ENCODE peak calls at places on chromosome 2, in five cellular contexts. One of them, this sample, is unnamed.
A peak's percentile ranks its signal among the peaks of the same experiment; 100 is the strongest.

GRCh38 chr2:62705859-62706720 is 577 bp downstream of the EHBP1 start:
- DNase-seq in effector memory CD4-positive, alpha-beta T cell: no peak
- DNase-seq in caudate nucleus: peak; percentile 77
- DNase-seq in small intestine: peak; percentile 50
- DNase-seq in transverse colon: peak; percentile 67
- DNase-seq in this sample: peak; percentile 66

GRCh38 chr2:146370821-146371220 is 1474.0 kb upstream of the ACVR2A start:
- DNase-seq in effector memory CD4-positive, alpha-beta T cell: no peak
- DNase-seq in caudate nucleus: no peak
- DNase-seq in small intestine: no peak
- DNase-seq in transverse colon: no peak
- DNase-seq in this sample: no peak

GRCh38 chr2:165897741-165898140 is 55.8 kb downstream of the TTC21B start:
- DNase-seq in effector memory CD4-positive, alpha-beta T cell: no peak
- DNase-seq in caudate nucleus: no peak
- DNase-seq in small intestine: no peak
- DNase-seq in transverse colon: no peak
- DNase-seq in this sample: no peak

GRCh38 chr2:129253461-129253812 is 726.0 kb upstream of the RAB6C start:
- DNase-seq in effector memory CD4-positive, alpha-beta T cell: no peak
- DNase-seq in caudate nucleus: no peak
- DNase-seq in small intestine: peak; percentile 5
- DNase-seq in transverse colon: no peak
- DNase-seq in this sample: no peak

GRCh38 chr2:106189764-106190468 is 4.2 kb downstream of the UXS1 start:
- DNase-seq in effector memory CD4-positive, alpha-beta T cell: no peak
- DNase-seq in caudate nucleus: no peak
- DNase-seq in small intestine: no peak
- DNase-seq in transverse colon: no peak
- DNase-seq in this sample: no peak

GRCh38 chr2:74072542-74072941 is 75.2 kb downstream of the BOLA3 start:
- DNase-seq in effector memory CD4-positive, alpha-beta T cell: no peak
- DNase-seq in caudate nucleus: no peak
- DNase-seq in small intestine: no peak
- DNase-seq in transverse colon: no peak
- DNase-seq in this sample: no peak

GRCh38 chr2:158211516-158211915 is 109.8 kb downstream of the UPP2 start:
- DNase-seq in effector memory CD4-positive, alpha-beta T cell: no peak
- DNase-seq in caudate nucleus: no peak
- DNase-seq in small intestine: no peak
- DNase-seq in transverse colon: no peak
- DNase-seq in this sample: no peak

GRCh38 chr2:677056-677949 is at the start of gene TMEM18:
- DNase-seq in effector memory CD4-positive, alpha-beta T cell: peak; percentile 83
- DNase-seq in caudate nucleus: peak; percentile 98
- DNase-seq in small intestine: peak; percentile 97
- DNase-seq in transverse colon: peak; percentile 94
- DNase-seq in this sample: peak; percentile 100

GRCh38 chr2:196293751-196294486 is 122.5 kb upstream of the STK17B start:
- DNase-seq in effector memory CD4-positive, alpha-beta T cell: no peak
- DNase-seq in caudate nucleus: no peak
- DNase-seq in small intestine: peak; percentile 31
- DNase-seq in transverse colon: no peak
- DNase-seq in this sample: no peak

GRCh38 chr2:74577448-74577847 is 22.9 kb downstream of the DOK1 start:
- DNase-seq in effector memory CD4-positive, alpha-beta T cell: no peak
- DNase-seq in caudate nucleus: no peak
- DNase-seq in small intestine: no peak
- DNase-seq in transverse colon: no peak
- DNase-seq in this sample: no peak

GRCh38 chr2:46067501-46068292 is 229.5 kb upstream of the EPAS1 start:
- DNase-seq in effector memory CD4-positive, alpha-beta T cell: no peak
- DNase-seq in caudate nucleus: no peak
- DNase-seq in small intestine: no peak
- DNase-seq in transverse colon: no peak
- DNase-seq in this sample: no peak

GRCh38 chr2:190407246-190407661 is 901 bp upstream of the MFSD6 start:
- DNase-seq in effector memory CD4-positive, alpha-beta T cell: peak; percentile 3
- DNase-seq in caudate nucleus: no peak
- DNase-seq in small intestine: peak; percentile 46
- DNase-seq in transverse colon: no peak
- DNase-seq in this sample: no peak

GRCh38 chr2:231554748-231555545 is 24.7 kb upstream of the NMUR1 start:
- DNase-seq in effector memory CD4-positive, alpha-beta T cell: no peak
- DNase-seq in caudate nucleus: no peak
- DNase-seq in small intestine: peak; percentile 60
- DNase-seq in transverse colon: peak; percentile 64
- DNase-seq in this sample: no peak

GRCh38 chr2:223101340-223102039 is 49.5 kb downstream of the KCNE4 start:
- DNase-seq in effector memory CD4-positive, alpha-beta T cell: no peak
- DNase-seq in caudate nucleus: no peak
- DNase-seq in small intestine: peak; percentile 25
- DNase-seq in transverse colon: no peak
- DNase-seq in this sample: no peak

GRCh38 chr2:217853301-217853881 is 149.4 kb downstream of the TNS1 start:
- DNase-seq in effector memory CD4-positive, alpha-beta T cell: no peak
- DNase-seq in caudate nucleus: no peak
- DNase-seq in small intestine: no peak
- DNase-seq in transverse colon: no peak
- DNase-seq in this sample: peak; percentile 53

GRCh38 chr2:27832396-27832795 is 57.8 kb downstream of the RBKS start:
- DNase-seq in effector memory CD4-positive, alpha-beta T cell: no peak
- DNase-seq in caudate nucleus: no peak
- DNase-seq in small intestine: no peak
- DNase-seq in transverse colon: no peak
- DNase-seq in this sample: no peak

GRCh38 chr2:196939381-196939780 is 12.9 kb upstream of the PGAP1 start:
- DNase-seq in effector memory CD4-positive, alpha-beta T cell: no peak
- DNase-seq in caudate nucleus: no peak
- DNase-seq in small intestine: no peak
- DNase-seq in transverse colon: no peak
- DNase-seq in this sample: no peak

GRCh38 chr2:85423525-85423924 is 5.0 kb downstream of the SH2D6 start:
- DNase-seq in effector memory CD4-positive, alpha-beta T cell: no peak
- DNase-seq in caudate nucleus: no peak
- DNase-seq in small intestine: no peak
- DNase-seq in transverse colon: no peak
- DNase-seq in this sample: no peak

GRCh38 chr2:70871398-70872211 is 36.0 kb upstream of the CD207 start:
- DNase-seq in effector memory CD4-positive, alpha-beta T cell: peak; percentile 42
- DNase-seq in caudate nucleus: peak; percentile 24
- DNase-seq in small intestine: peak; percentile 68
- DNase-seq in transverse colon: peak; percentile 85
- DNase-seq in this sample: peak; percentile 70

GRCh38 chr2:130987519-130988425 is 105.5 kb downstream of the FAM168B start:
- DNase-seq in effector memory CD4-positive, alpha-beta T cell: no peak
- DNase-seq in caudate nucleus: no peak
- DNase-seq in small intestine: no peak
- DNase-seq in transverse colon: no peak
- DNase-seq in this sample: peak; percentile 62

GRCh38 chr2:19332503-19332902 is 25.9 kb downstream of the OSR1 start:
- DNase-seq in effector memory CD4-positive, alpha-beta T cell: no peak
- DNase-seq in caudate nucleus: no peak
- DNase-seq in small intestine: no peak
- DNase-seq in transverse colon: no peak
- DNase-seq in this sample: no peak

GRCh38 chr2:170324640-170325046 is 146.7 kb downstream of the MYO3B start:
- DNase-seq in effector memory CD4-positive, alpha-beta T cell: no peak
- DNase-seq in caudate nucleus: peak; percentile 11
- DNase-seq in small intestine: peak; percentile 61
- DNase-seq in transverse colon: peak; percentile 12
- DNase-seq in this sample: no peak

GRCh38 chr2:176959614-176960013 is 253.0 kb upstream of the HNRNPA3 start:
- DNase-seq in effector memory CD4-positive, alpha-beta T cell: no peak
- DNase-seq in caudate nucleus: no peak
- DNase-seq in small intestine: no peak
- DNase-seq in transverse colon: no peak
- DNase-seq in this sample: no peak

GRCh38 chr2:26612522-26613240 is 28.5 kb downstream of the CIB4 start:
- DNase-seq in effector memory CD4-positive, alpha-beta T cell: no peak
- DNase-seq in caudate nucleus: no peak
- DNase-seq in small intestine: peak; percentile 45
- DNase-seq in transverse colon: peak; percentile 34
- DNase-seq in this sample: peak; percentile 26

GRCh38 chr2:237932731-237933131 is 34.1 kb upstream of the UBE2F start:
- DNase-seq in effector memory CD4-positive, alpha-beta T cell: no peak
- DNase-seq in caudate nucleus: no peak
- DNase-seq in small intestine: no peak
- DNase-seq in transverse colon: no peak
- DNase-seq in this sample: no peak

GRCh38 chr2:226603606-226604005 is 196.0 kb downstream of the IRS1 start:
- DNase-seq in effector memory CD4-positive, alpha-beta T cell: no peak
- DNase-seq in caudate nucleus: no peak
- DNase-seq in small intestine: no peak
- DNase-seq in transverse colon: no peak
- DNase-seq in this sample: no peak

GRCh38 chr2:112644155-112644932 is 1.4 kb upstream of the SLC20A1 start:
- DNase-seq in effector memory CD4-positive, alpha-beta T cell: no peak
- DNase-seq in caudate nucleus: no peak
- DNase-seq in small intestine: peak; percentile 99
- DNase-seq in transverse colon: peak; percentile 72
- DNase-seq in this sample: no peak

GRCh38 chr2:118822015-118822414 is 25.4 kb downstream of the EN1 start:
- DNase-seq in effector memory CD4-positive, alpha-beta T cell: no peak
- DNase-seq in caudate nucleus: no peak
- DNase-seq in small intestine: no peak
- DNase-seq in transverse colon: no peak
- DNase-seq in this sample: no peak
- H3K27ac ChIP-seq in effector memory CD4-positive, alpha-beta T cell: no peak overlapping the region
- H3K27ac ChIP-seq in caudate nucleus: no peak overlapping the region
- H3K27ac ChIP-seq in small intestine: no peak overlapping the region
- H3K27ac ChIP-seq in transverse colon: no peak overlapping the region
- H3K27ac ChIP-seq in this sample: no peak overlapping the region

DNA sequence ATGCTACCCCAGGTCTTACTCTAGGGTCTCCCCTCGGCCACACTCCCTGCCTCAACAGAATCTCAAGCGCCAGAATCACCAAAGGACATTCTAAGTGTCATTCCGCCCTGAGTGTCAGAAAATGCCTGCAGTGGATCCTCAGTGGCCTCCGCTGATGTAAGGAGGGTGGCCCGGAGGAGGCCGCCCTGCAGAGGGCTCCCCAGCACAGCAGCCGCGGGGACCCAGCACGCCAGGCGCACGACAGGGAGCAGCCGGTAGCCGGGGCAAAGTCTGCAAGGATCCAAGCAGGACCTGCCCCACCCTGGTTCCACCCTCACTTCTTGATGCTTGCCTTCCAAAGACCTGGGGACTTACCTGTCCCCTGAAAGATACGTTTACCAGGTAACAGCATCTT is 54.2 kb upstream of the ID2 start:
- DNase-seq in effector memory CD4-positive, alpha-beta T cell: no peak
- DNase-seq in caudate nucleus: no peak
- DNase-seq in small intestine: peak; percentile 96
- DNase-seq in transverse colon: peak; percentile 91
- DNase-seq in this sample: no peak
- H3K27ac ChIP-seq in effector memory CD4-positive, alpha-beta T cell: no peak overlapping the region
- H3K27ac ChIP-seq in caudate nucleus: no peak overlapping the region
- H3K27ac ChIP-seq in small intestine: peak overlapping the region; percentile 56
- H3K27ac ChIP-seq in transverse colon: peak overlapping the region; percentile 84
- H3K27ac ChIP-seq in this sample: no peak overlapping the region

GRCh38 chr2:42931147-42931817 is 138.9 kb upstream of the HAAO start:
- DNase-seq in effector memory CD4-positive, alpha-beta T cell: no peak
- DNase-seq in caudate nucleus: no peak
- DNase-seq in small intestine: no peak
- DNase-seq in transverse colon: peak; percentile 44
- DNase-seq in this sample: no peak

GRCh38 chr2:42929985-42930581 is 137.7 kb upstream of the HAAO start:
- DNase-seq in effector memory CD4-positive, alpha-beta T cell: no peak
- DNase-seq in caudate nucleus: no peak
- DNase-seq in small intestine: no peak
- DNase-seq in transverse colon: no peak
- DNase-seq in this sample: no peak

GRCh38 chr2:42933824-42934254 is 141.5 kb upstream of the HAAO start:
- DNase-seq in effector memory CD4-positive, alpha-beta T cell: no peak
- DNase-seq in caudate nucleus: no peak
- DNase-seq in small intestine: no peak
- DNase-seq in transverse colon: no peak
- DNase-seq in this sample: no peak

GRCh38 chr2:42932271-42933151 is 140.1 kb upstream of the HAAO start:
- DNase-seq in effector memory CD4-positive, alpha-beta T cell: no peak
- DNase-seq in caudate nucleus: no peak
- DNase-seq in small intestine: no peak
- DNase-seq in transverse colon: no peak
- DNase-seq in this sample: no peak

GRCh38 chr2:42931818-42932195 is 139.4 kb upstream of the HAAO start:
- DNase-seq in effector memory CD4-positive, alpha-beta T cell: no peak
- DNase-seq in caudate nucleus: no peak
- DNase-seq in small intestine: no peak
- DNase-seq in transverse colon: no peak
- DNase-seq in this sample: no peak
- H3K27ac ChIP-seq in effector memory CD4-positive, alpha-beta T cell: no peak overlapping the region
- H3K27ac ChIP-seq in caudate nucleus: no peak overlapping the region
- H3K27ac ChIP-seq in small intestine: peak overlapping the region; percentile 69
- H3K27ac ChIP-seq in transverse colon: peak overlapping the region; percentile 88
- H3K27ac ChIP-seq in this sample: no peak overlapping the region

DNA sequence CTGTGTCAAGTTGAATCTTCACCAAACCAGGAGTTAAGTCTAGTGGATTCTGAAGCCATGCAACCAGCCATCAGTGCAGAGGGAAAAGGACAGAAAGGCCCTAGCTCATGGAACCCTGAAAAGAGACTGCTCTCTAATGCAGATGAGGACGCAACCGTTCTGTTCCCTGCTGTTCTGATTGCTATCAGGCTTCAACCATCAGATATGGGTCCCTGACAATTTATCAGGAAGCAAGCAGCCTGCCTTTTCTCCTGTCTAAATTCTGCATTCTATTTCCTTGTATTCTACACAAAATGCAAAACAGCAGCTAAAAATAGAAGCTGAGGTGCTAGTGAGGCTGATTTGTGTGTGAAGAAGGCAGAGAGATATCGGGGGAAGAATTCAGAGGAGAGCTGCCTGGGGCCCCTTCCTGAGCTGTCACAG is 68.4 kb upstream of the RTN4 start:
- DNase-seq in effector memory CD4-positive, alpha-beta T cell: no peak
- DNase-seq in caudate nucleus: no peak
- DNase-seq in small intestine: no peak
- DNase-seq in transverse colon: no peak
- DNase-seq in this sample: no peak
- H3K27ac ChIP-seq in effector memory CD4-positive, alpha-beta T cell: no peak overlapping the region
- H3K27ac ChIP-seq in caudate nucleus: peak overlapping the region; percentile 97
- H3K27ac ChIP-seq in small intestine: no peak overlapping the region
- H3K27ac ChIP-seq in transverse colon: no peak overlapping the region
- H3K27ac ChIP-seq in this sample: peak overlapping the region; percentile 83